ENCODE peak calls at places on chromosome 22, in six cellular contexts. L is neuronal stem cell; I is AG04450; Y is OCI-LY7; N is GM23248; R is effector memory CD4-positive, alpha-beta T cell. F is an unnamed sample.

GRCh38 chr22:35749808-35750207 is 32.1 kb downstream of the APOL5 start:
- DNase-seq in Y (peak; percentile 98), R (no peak), N (no peak), L (no peak), I (no peak), F (no peak)

GRCh38 chr22:17890892-17891291 is 116.6 kb upstream of the BID start:
- DNase-seq in Y (no peak), L (no peak), I (no peak), R (no peak), N (no peak), F (no peak)

GRCh38 chr22:50575426-50575941 is 2.7 kb downstream of the CPT1B start:
- DNase-seq in Y (no peak), L (no peak), I (no peak), N (no peak), R (no peak), F (no peak)

GRCh38 chr22:37674951-37675929 is at the start of gene LGALS1:
- DNase-seq in R (peak; percentile 59), N (peak; percentile 99), L (no peak), I (peak; percentile 98), Y (peak; percentile 47), F (peak; percentile 50)

GRCh38 chr22:36486619-36487384 is 5.4 kb upstream of the TXN2 start:
- DNase-seq in Y (peak; percentile 53), L (no peak), I (no peak), R (peak; percentile 51), N (peak; percentile 62), F (peak; percentile 56)

GRCh38 chr22:20440637-20441591 is 3.3 kb upstream of the SCARF2 start:
- DNase-seq in N (no peak), L (no peak), I (no peak), R (no peak), Y (no peak), F (no peak)

GRCh38 chr22:38734203-38735100 is 21.3 kb downstream of the SUN2 start:
- DNase-seq in Y (no peak), I (no peak), L (no peak), N (no peak), R (no peak), F (no peak)

GRCh38 chr22:30420401-30421178 is 5.0 kb upstream of the MTFP1 start:
- DNase-seq in I (peak; percentile 65), N (peak; percentile 93), Y (no peak), R (no peak), L (no peak), F (no peak)

GRCh38 chr22:49862408-49862776 is 8.7 kb downstream of the ZBED4 start:
- DNase-seq in Y (no peak), L (no peak), I (no peak), N (no peak), R (no peak), F (no peak)

GRCh38 chr22:23831261-23831660 is 7.5 kb downstream of the DERL3 start:
- DNase-seq in R (no peak), Y (no peak), L (no peak), N (no peak), I (no peak), F (no peak)

GRCh38 chr22:35634015-35634414 is 14.2 kb upstream of the APOL6 start:
- DNase-seq in N (no peak), I (no peak), R (no peak), Y (peak; percentile 45), L (no peak), F (no peak)

GRCh38 chr22:30308518-30309230 is 18.1 kb downstream of the TBC1D10A start:
- DNase-seq in R (no peak), I (no peak), L (no peak), Y (peak; percentile 87), N (peak; percentile 63), F (no peak)

GRCh38 chr22:25067851-25068421 is 115.4 kb downstream of the KIAA1671 start:
- DNase-seq in I (no peak), Y (no peak), R (peak; percentile 74), N (peak; percentile 32), L (no peak), F (no peak)

GRCh38 chr22:25759825-25760231 is 17.8 kb downstream of the MYO18B start:
- DNase-seq in N (peak; percentile 93), Y (no peak), L (no peak), R (no peak), I (peak; percentile 61), F (no peak)

GRCh38 chr22:23223566-23224317 is 43.4 kb downstream of the BCR start:
- DNase-seq in R (no peak), L (no peak), I (no peak), N (no peak), Y (no peak), F (no peak)

GRCh38 chr22:32079110-32080089 is 36.3 kb downstream of the SLC5A1 start:
- DNase-seq in I (peak; percentile 36), R (no peak), L (no peak), N (peak; percentile 86), Y (no peak), F (no peak)

GRCh38 chr22:25368271-25368670 is 148.8 kb downstream of the CRYBB2 start:
- DNase-seq in Y (no peak), I (peak; percentile 24), R (no peak), L (no peak), N (peak; percentile 84), F (no peak)

GRCh38 chr22:22705328-22706100 is 61.1 kb downstream of the GGTLC2 start:
- DNase-seq in Y (no peak), L (no peak), R (no peak), N (no peak), I (no peak), F (no peak)

GRCh38 chr22:46003271-46004091 is 26.5 kb upstream of the WNT7B start:
- DNase-seq in R (no peak), Y (no peak), N (peak; percentile 47), I (no peak), L (no peak), F (no peak)

GRCh38 chr22:36339171-36340065 is 48.3 kb downstream of the MYH9 start:
- DNase-seq in I (no peak), L (no peak), N (peak; percentile 93), R (no peak), Y (no peak), F (no peak)

GRCh38 chr22:29345932-29346331 is 30.4 kb upstream of the RASL10A start:
- DNase-seq in R (no peak), I (no peak), L (no peak), Y (no peak), N (no peak), F (no peak)

GRCh38 chr22:26825960-26826359 is 168.6 kb downstream of the MIAT start:
- DNase-seq in Y (no peak), I (no peak), R (no peak), L (no peak), N (no peak), F (no peak)

GRCh38 chr22:35893698-35894097 is 134.9 kb downstream of the RBFOX2 start:
- DNase-seq in Y (peak; percentile 67), R (no peak), L (no peak), I (no peak), N (no peak), F (no peak)

GRCh38 chr22:23910496-23911190 is 16.5 kb downstream of the MIF start:
- DNase-seq in R (no peak), L (no peak), I (no peak), Y (no peak), N (no peak), F (no peak)

GRCh38 chr22:39820266-39820665 is 73.3 kb downstream of the ENTHD1 start:
- DNase-seq in Y (no peak), N (peak; percentile 84), I (peak; percentile 18), R (no peak), L (no peak), F (no peak)

GRCh38 chr22:20580611-20581502 is 73.4 kb downstream of the MED15 start:
- DNase-seq in R (no peak), L (no peak), N (no peak), Y (no peak), I (no peak), F (no peak)

GRCh38 chr22:11616811-11617210 is 3911.2 kb upstream of the OR11H1 start:
- DNase-seq in N (no peak), L (peak; percentile 18), Y (no peak), I (peak; percentile 3), R (no peak), F (no peak)
- H3K9me3 ChIP-seq in N (no peaks in the 10 kb centered on the region), L (no peaks in the 10 kb centered on the region), Y (peaks cover 14% of the 10 kb centered on the region), I (peaks cover 86% of the 10 kb centered on the region), R (peaks cover 10% of the 10 kb centered on the region), F (no peaks in the 10 kb centered on the region)

GRCh38 chr22:43901976-43902643 is 10.3 kb upstream of the PNPLA5 start:
- DNase-seq in Y (no peak), R (no peak), L (no peak), N (peak; percentile 26), I (peak; percentile 67), F (no peak)
- H3K27ac ChIP-seq in Y (no peak overlapping the region), R (no peak overlapping the region), L (no peak overlapping the region), N (no peak overlapping the region), I (peak overlapping the region; percentile 85), F (no peak overlapping the region)

GRCh38 chr22:48369789-48370507 is 1457.7 kb downstream of the BRD1 start:
- DNase-seq in N (peak; percentile 2), R (no peak), I (no peak), L (no peak), Y (no peak), F (no peak)
- H3K9me3 ChIP-seq in N (no peaks in the 10 kb centered on the region), R (no peaks in the 10 kb centered on the region), I (peaks cover 80% of the 10 kb centered on the region), L (no peaks in the 10 kb centered on the region), Y (no peaks in the 10 kb centered on the region), F (no peaks in the 10 kb centered on the region)

GRCh38 chr22:33515733-33516297 is 404.5 kb downstream of the LARGE1 start:
- DNase-seq in R (no peak), I (no peak), N (no peak), Y (no peak), L (no peak), F (no peak)

GRCh38 chr22:33513388-33514336 is 406.6 kb downstream of the LARGE1 start:
- DNase-seq in R (no peak), N (peak; percentile 14), I (no peak), Y (no peak), L (no peak), F (no peak)

GRCh38 chr22:33510429-33510904 is 409.8 kb downstream of the LARGE1 start:
- DNase-seq in I (no peak), L (no peak), R (no peak), Y (no peak), N (no peak), F (no peak)

GRCh38 chr22:33518405-33518804 is 401.9 kb downstream of the LARGE1 start:
- DNase-seq in L (no peak), Y (no peak), R (no peak), N (no peak), I (no peak), F (no peak)

DNA sequence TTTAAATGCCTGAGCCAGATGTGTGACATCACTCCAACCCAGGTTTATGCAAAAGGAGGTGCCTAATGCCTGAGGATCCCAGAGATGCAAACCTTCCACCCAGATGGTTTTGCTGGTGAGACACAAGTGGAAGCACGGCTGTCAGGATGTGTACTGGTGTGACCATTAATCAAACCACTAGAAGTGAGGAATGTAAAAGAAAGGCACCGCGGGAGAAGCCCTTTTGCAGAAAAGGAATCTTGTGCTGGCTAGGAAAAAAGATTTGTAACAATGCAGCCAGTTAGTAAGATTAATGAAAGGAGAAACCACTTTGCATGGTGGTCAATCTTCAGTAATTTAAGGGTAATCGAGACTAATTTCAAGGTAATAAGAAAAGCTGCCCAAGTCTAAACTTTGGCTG is 407.3 kb downstream of the LARGE1 start:
- DNase-seq in L (no peak), I (no peak), Y (no peak), R (no peak), N (no peak), F (no peak)
- H3K27ac ChIP-seq in L (no peak overlapping the region), I (no peak overlapping the region), Y (no peak overlapping the region), R (no peak overlapping the region), N (no peak overlapping the region), F (no peak overlapping the region)

GRCh38 chr22:47300698-47301405 is 538.4 kb downstream of the TBC1D22A start:
- DNase-seq in L (no peak), R (no peak), I (no peak), Y (no peak), N (no peak), F (no peak)
- H3K9me3 ChIP-seq in L (no peaks in the 10 kb centered on the region), R (no peaks in the 10 kb centered on the region), I (peaks cover 17% of the 10 kb centered on the region), Y (no peaks in the 10 kb centered on the region), N (no peaks in the 10 kb centered on the region), F (no peaks in the 10 kb centered on the region)

F was measured in WERI-Rb-1.